ENCODE peak calls at places on chromosomes 11 and 22, in nine cellular contexts. C is body of pancreas, Z is colonic mucosa, D is IMR-90, S is fibroblast of pulmonary artery, I is GM23338, Q is cardiac fibroblast, X is HFF-Myc, W is neural progenitor cell. O is an unnamed sample.

GRCh38 chr11:124115782-124116616 is 749 bp downstream of the VWA5A start:
- DNase-seq in I (peak; percentile 73), X (no peak), Z (peak; percentile 50), W (peak; percentile 30), Q (peak; percentile 9), D (no peak), S (no peak), C (peak; percentile 44), O (no peak)

GRCh38 chr22:37282385-37282677 is at the start of gene CYTH4:
- DNase-seq in Q (no peak), Z (peak; percentile 55), X (no peak), D (no peak), I (no peak), S (no peak), W (no peak), C (peak; percentile 28), O (peak; percentile 82)

GRCh38 chr11:15481871-15482270 is 367.1 kb downstream of the INSC start:
- DNase-seq in W (no peak), C (no peak), I (no peak), X (no peak), Q (no peak), S (no peak), D (no peak), Z (no peak), O (no peak)

GRCh38 chr11:78228467-78228866 is 39.7 kb downstream of the USP35 start:
- DNase-seq in W (peak; percentile 69), S (peak; percentile 75), C (peak; percentile 45), D (peak; percentile 55), Q (peak; percentile 76), Z (peak; percentile 44), I (peak; percentile 84), X (peak; percentile 25), O (peak; percentile 74)

GRCh38 chr11:6992457-6993431 is 27.4 kb downstream of the ZNF214 start:
- DNase-seq in D (peak; percentile 99), I (no peak), W (no peak), C (no peak), X (peak; percentile 94), S (peak; percentile 82), Q (peak; percentile 70), Z (no peak), O (no peak)

GRCh38 chr22:44389181-44389580 is 76.4 kb upstream of the SHISAL1 start:
- DNase-seq in X (no peak), W (no peak), Z (no peak), I (no peak), Q (no peak), S (no peak), C (no peak), D (no peak), O (no peak)

GRCh38 chr22:23193420-23193819 is 13.1 kb downstream of the BCR start:
- DNase-seq in D (no peak), W (no peak), X (no peak), S (no peak), Z (no peak), C (no peak), Q (no peak), I (no peak), O (no peak)

GRCh38 chr11:72754149-72754543 is 1.9 kb upstream of the ARAP1 start:
- DNase-seq in W (no peak), Z (no peak), C (no peak), I (no peak), S (no peak), Q (no peak), X (no peak), D (no peak), O (no peak)

GRCh38 chr22:47356433-47357011 is 594.1 kb downstream of the TBC1D22A start:
- DNase-seq in Z (no peak), C (no peak), X (no peak), S (no peak), W (no peak), I (no peak), D (no peak), Q (no peak), O (no peak)

GRCh38 chr11:62708423-62709261 is 1.2 kb downstream of the GNG3 start:
- DNase-seq in I (peak; percentile 56), W (no peak), D (no peak), S (no peak), X (no peak), C (peak; percentile 40), Q (no peak), Z (peak; percentile 59), O (no peak)

GRCh38 chr11:66543263-66544107 is 2.4 kb downstream of the ZDHHC24 start:
- DNase-seq in C (peak; percentile 24), Q (peak; percentile 65), X (peak; percentile 27), I (peak; percentile 80), S (peak; percentile 61), W (peak; percentile 52), Z (peak; percentile 35), D (peak; percentile 57), O (peak; percentile 76)
- TF ChIP-seq CTCF in C (no peak), Q (peak; percentile 54), X (peak; percentile 67), I (peak; percentile 35), S (peak; percentile 59), W (peak; percentile 21), Z (no peak), D (peak; percentile 72), O (peak; percentile 64)

GRCh38 chr22:19717691-19718254 is 3.5 kb downstream of the SEPTIN5 start:
- DNase-seq in S (peak; percentile 63), I (peak; percentile 63), C (peak; percentile 79), Q (peak; percentile 72), W (peak; percentile 79), D (peak; percentile 52), Z (peak; percentile 72), X (no peak), O (peak; percentile 94)

GRCh38 chr22:19719055-19719482 is 4.3 kb upstream of the GP1BB start:
- DNase-seq in W (no peak), C (no peak), Q (no peak), I (no peak), S (no peak), X (no peak), D (no peak), Z (no peak), O (no peak)

GRCh38 chr22:19717181-19717580 is 2.9 kb downstream of the SEPTIN5 start:
- DNase-seq in W (no peak), C (no peak), S (no peak), D (no peak), X (no peak), I (no peak), Q (no peak), Z (no peak), O (no peak)

GRCh38 chr22:19719488-19720021 is 3.8 kb upstream of the GP1BB start:
- DNase-seq in D (no peak), C (no peak), X (no peak), Z (no peak), I (no peak), W (no peak), Q (no peak), S (no peak), O (no peak)

GRCh38 chr22:19718255-19719054 is 4.2 kb downstream of the SEPTIN5 start:
- DNase-seq in X (no peak), C (no peak), Z (no peak), W (no peak), I (no peak), D (no peak), Q (no peak), S (no peak), O (no peak)
- TF ChIP-seq CTCF in X (no peak), C (no peak), Z (no peak), W (no peak), I (no peak), D (no peak), Q (no peak), S (no peak), O (no peak)

GRCh38 chr22:32775957-32776356 is 25.5 kb upstream of the TIMP3 start:
- DNase-seq in W (peak; percentile 30), S (no peak), I (peak; percentile 47), Q (no peak), D (no peak), Z (no peak), C (no peak), X (no peak), O (no peak)
- TF ChIP-seq CTCF in W (peak; percentile 55), S (peak; percentile 37), I (peak; percentile 61), Q (peak; percentile 36), D (peak; percentile 21), Z (peak; percentile 20), C (no peak), X (peak; percentile 56), O (no peak)

GRCh38 chr22:38501797-38502672 is 4.1 kb downstream of the DDX17 start:
- DNase-seq in X (no peak), W (no peak), I (no peak), Q (no peak), C (no peak), Z (no peak), D (no peak), S (no peak), O (no peak)

GRCh38 chr22:38504731-38505594 is 1.1 kb downstream of the DDX17 start:
- DNase-seq in D (peak; percentile 48), Z (peak; percentile 43), I (peak; percentile 53), S (peak; percentile 45), X (no peak), Q (peak; percentile 52), W (peak; percentile 29), C (peak; percentile 72), O (peak; percentile 49)

GRCh38 chr22:38506118-38506962 is at the start of gene DDX17:
- DNase-seq in I (peak; percentile 98), D (peak; percentile 97), Z (peak; percentile 95), Q (peak; percentile 96), C (peak; percentile 96), W (peak; percentile 98), S (peak; percentile 98), X (peak; percentile 92), O (peak; percentile 92)

GRCh38 chr22:38503021-38503420 is 3.1 kb downstream of the DDX17 start:
- DNase-seq in X (no peak), Q (no peak), W (no peak), C (no peak), S (no peak), D (no peak), I (no peak), Z (no peak), O (no peak)

DNA sequence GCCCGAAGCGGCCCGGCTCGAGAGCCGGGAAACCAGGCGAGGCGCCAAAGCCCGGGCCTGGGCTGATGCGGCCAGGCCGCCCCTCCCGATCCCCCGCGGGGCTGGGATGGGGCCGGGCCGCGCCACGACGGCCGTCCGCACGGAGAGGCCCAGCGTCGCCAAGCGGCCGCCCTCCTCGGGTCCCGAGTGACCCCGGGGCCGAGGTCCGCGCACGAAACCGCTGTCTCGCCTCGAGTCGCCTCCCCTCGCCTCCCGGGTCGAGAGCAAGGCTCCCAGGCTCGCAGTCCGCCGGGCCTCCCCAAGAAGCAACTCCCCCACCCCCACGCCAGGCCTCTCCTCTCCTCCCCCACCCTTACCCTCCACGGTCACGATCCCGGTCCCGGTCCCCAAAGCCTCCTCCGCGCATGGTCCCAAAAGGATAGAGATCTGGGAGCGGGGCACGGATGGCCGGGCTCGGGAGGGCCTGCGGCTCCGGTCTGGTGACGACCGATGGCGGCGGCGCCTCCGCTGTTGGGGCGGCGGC is 455 bp downstream of the DDX17 start:
- DNase-seq in W (peak; percentile 83), C (peak; percentile 86), I (peak; percentile 52), S (peak; percentile 62), X (no peak), Q (peak; percentile 79), Z (peak; percentile 75), D (peak; percentile 46), O (peak; percentile 72)
- TF ChIP-seq CTCF in W (no peak), C (no peak), I (no peak), S (no peak), X (no peak), Q (no peak), Z (no peak), D (no peak), O (no peak)